ENCODE peak calls at places on chromosome 19, in eight cellular contexts. E is NCI-H1930; C is Kasumi-1; H is globus pallidus; I is kidney; A is mucosa of gallbladder; Y is stimulated activated CD8-positive, alpha-beta memory T cell treated with anti-CD3 and anti-CD28 coated beads, Interleukin-4, amount 100 ng/mL, for 1 hour; M is stimulated activated CD4-positive, alpha-beta T cell treated with anti-CD3 and anti-CD28 coated beads, Interleukin-1b, Interleukin-23, amount 100 ng/mL, for 24 hours. Z is an unnamed sample.
A peak's percentile ranks its signal among the peaks of the same experiment; 100 is the strongest.

GRCh38 chr19:30535011-30535410 is 162.8 kb downstream of the ZNF536 start:
- DNase-seq in E (no peak), A (no peak), Y (no peak), M (no peak), H (no peak), I (no peak), C (no peak), Z (no peak)

GRCh38 chr19:18193388-18194207 is 580 bp downstream of the MPV17L2 start:
- DNase-seq in Y (no peak), I (no peak), H (no peak), M (no peak), A (no peak), E (no peak), C (peak; percentile 11), Z (no peak)

GRCh38 chr19:54606891-54607781 is 13.7 kb downstream of the LILRA1 start:
- DNase-seq in E (no peak), A (no peak), Y (no peak), C (no peak), I (peak; percentile 33), H (no peak), M (no peak), Z (no peak)

GRCh38 chr19:48244289-48244688 is 11.4 kb downstream of the CARD8 start:
- DNase-seq in I (no peak), H (no peak), M (no peak), C (peak; percentile 61), E (no peak), A (no peak), Y (no peak), Z (no peak)

GRCh38 chr19:44585371-44586141 is 27.8 kb upstream of the IGSF23 start:
- DNase-seq in M (no peak), H (no peak), Y (no peak), C (peak; percentile 19), E (no peak), A (no peak), I (no peak), Z (no peak)

GRCh38 chr19:18683109-18683954 is at the start of gene CRTC1:
- DNase-seq in Y (peak; percentile 88), E (peak; percentile 78), A (peak; percentile 86), C (peak; percentile 54), M (peak; percentile 87), I (peak; percentile 98), H (peak; percentile 81), Z (no peak)

GRCh38 chr19:7673995-7674667 is 2.8 kb upstream of the MCEMP1 start:
- DNase-seq in E (no peak), M (no peak), H (no peak), A (peak; percentile 36), Y (no peak), C (peak; percentile 51), I (no peak), Z (no peak)

GRCh38 chr19:13827656-13828055 is 32.4 kb downstream of the ZSWIM4 start:
- DNase-seq in H (no peak), I (no peak), C (no peak), A (no peak), Y (no peak), M (no peak), E (no peak), Z (no peak)

GRCh38 chr19:44308011-44308410 is 3.2 kb upstream of the ZNF235 start:
- DNase-seq in I (no peak), H (no peak), C (no peak), A (no peak), M (no peak), Y (no peak), E (no peak), Z (no peak)

GRCh38 chr19:35037716-35038622 is 3.6 kb upstream of the HPN start:
- DNase-seq in Y (no peak), I (no peak), H (peak; percentile 69), E (no peak), M (no peak), A (no peak), C (peak; percentile 91), Z (no peak)

GRCh38 chr19:51548213-51548651 is 16.8 kb upstream of the SIGLEC6 start:
- DNase-seq in Y (no peak), E (no peak), M (no peak), H (no peak), I (no peak), C (no peak), A (no peak), Z (no peak)

GRCh38 chr19:41248895-41249294 is 15.3 kb upstream of the HNRNPUL1 start:
- DNase-seq in H (no peak), I (no peak), C (no peak), A (no peak), E (no peak), M (no peak), Y (no peak), Z (no peak)

GRCh38 chr19:7970716-7971448 is 27.4 kb upstream of the TIMM44 start:
- DNase-seq in H (no peak), A (no peak), E (peak; percentile 13), M (peak; percentile 6), I (peak; percentile 53), C (peak; percentile 27), Y (no peak), Z (no peak)

GRCh38 chr19:3667037-3667638 is 33.1 kb downstream of the PIP5K1C start:
- DNase-seq in Y (no peak), H (no peak), E (no peak), C (no peak), I (no peak), A (no peak), M (no peak), Z (no peak)

GRCh38 chr19:17205237-17206140 is 9.7 kb upstream of the USE1 start:
- DNase-seq in Y (no peak), M (no peak), C (peak; percentile 44), A (peak; percentile 55), I (no peak), H (no peak), E (no peak), Z (no peak)

GRCh38 chr19:16118489-16119033 is 6.9 kb downstream of the RAB8A start:
- DNase-seq in H (peak; percentile 47), Y (no peak), I (no peak), C (peak; percentile 95), E (no peak), M (peak; percentile 3), A (no peak), Z (no peak)

GRCh38 chr19:11450570-11451326 is 15.3 kb downstream of the PRKCSH start:
- DNase-seq in E (no peak), A (no peak), I (no peak), H (no peak), Y (no peak), C (no peak), M (no peak), Z (no peak)

GRCh38 chr19:11296264-11296663 is 304 bp downstream of the TSPAN16 start:
- DNase-seq in E (no peak), C (no peak), I (no peak), Y (no peak), M (no peak), A (no peak), H (no peak), Z (no peak)

GRCh38 chr19:12987781-12988180 is 7.5 kb upstream of the NFIX start:
- DNase-seq in H (no peak), M (no peak), C (no peak), I (no peak), Y (no peak), A (no peak), E (no peak), Z (no peak)

GRCh38 chr19:47973529-47973928 is 18.4 kb downstream of the BSPH1 start:
- DNase-seq in H (no peak), A (no peak), M (no peak), Y (no peak), C (no peak), E (no peak), I (no peak), Z (no peak)

GRCh38 chr19:8900421-8900820 is 68.2 kb downstream of the MBD3L1 start:
- DNase-seq in Y (no peak), H (no peak), M (no peak), A (no peak), C (no peak), I (no peak), E (no peak), Z (no peak)

GRCh38 chr19:16234552-16235445 is 37.1 kb downstream of the AP1M1 start:
- DNase-seq in A (no peak), I (no peak), M (no peak), E (no peak), Y (no peak), C (no peak), H (no peak), Z (no peak)

GRCh38 chr19:30529876-30530275 is 157.7 kb downstream of the ZNF536 start:
- DNase-seq in E (no peak), A (no peak), Y (no peak), C (no peak), M (no peak), H (no peak), I (no peak), Z (no peak)

GRCh38 chr19:55070755-55071502 is 4.7 kb upstream of the EPS8L1 start:
- DNase-seq in C (no peak), E (no peak), I (no peak), H (no peak), A (peak; percentile 68), M (no peak), Y (no peak), Z (no peak)

GRCh38 chr19:1481893-1482360 is 2.9 kb upstream of the C19orf25 start:
- DNase-seq in Y (no peak), A (no peak), C (no peak), I (no peak), E (no peak), M (no peak), H (no peak), Z (no peak)

Z was measured in substantia nigra.